ENCODE peak calls at places on chromosome 13, in ten cellular contexts. One of them, this sample, is unnamed.

GRCh38 chr13:78587395-78587794 is 16.0 kb downstream of the POU4F1 start:
- DNase-seq in IMR-90: no peak
- DNase-seq in HCT116: no peak
- DNase-seq in breast epithelium: no peak
- DNase-seq in tibial nerve: no peak
- DNase-seq in stomach: no peak
- DNase-seq in adrenal gland: no peak
- DNase-seq in ovary: no peak
- DNase-seq in transverse colon: no peak
- DNase-seq in H54: no peak
- DNase-seq in this sample: no peak

GRCh38 chr13:24279267-24279666 is 30.1 kb upstream of the C1QTNF9 start:
- DNase-seq in IMR-90: no peak
- DNase-seq in HCT116: no peak
- DNase-seq in breast epithelium: no peak
- DNase-seq in tibial nerve: no peak
- DNase-seq in stomach: peak; percentile 18
- DNase-seq in adrenal gland: peak; percentile 24
- DNase-seq in ovary: no peak
- DNase-seq in transverse colon: no peak
- DNase-seq in H54: no peak
- DNase-seq in this sample: no peak

GRCh38 chr13:48156466-48156865 is 61.6 kb upstream of the MED4 start:
- DNase-seq in IMR-90: no peak
- DNase-seq in HCT116: peak; percentile 13
- DNase-seq in breast epithelium: no peak
- DNase-seq in tibial nerve: no peak
- DNase-seq in stomach: peak; percentile 30
- DNase-seq in adrenal gland: no peak
- DNase-seq in ovary: no peak
- DNase-seq in transverse colon: peak; percentile 51
- DNase-seq in H54: no peak
- DNase-seq in this sample: peak; percentile 12

GRCh38 chr13:75579529-75579928 is 29.9 kb downstream of the UCHL3 start:
- DNase-seq in IMR-90: no peak
- DNase-seq in HCT116: no peak
- DNase-seq in breast epithelium: no peak
- DNase-seq in tibial nerve: no peak
- DNase-seq in stomach: no peak
- DNase-seq in adrenal gland: no peak
- DNase-seq in ovary: no peak
- DNase-seq in transverse colon: no peak
- DNase-seq in H54: no peak
- DNase-seq in this sample: no peak

GRCh38 chr13:39692650-39693438 is 37.4 kb downstream of the COG6 start:
- DNase-seq in IMR-90: peak; percentile 42
- DNase-seq in HCT116: no peak
- DNase-seq in breast epithelium: no peak
- DNase-seq in tibial nerve: no peak
- DNase-seq in stomach: no peak
- DNase-seq in adrenal gland: no peak
- DNase-seq in ovary: no peak
- DNase-seq in transverse colon: no peak
- DNase-seq in H54: no peak
- DNase-seq in this sample: no peak

GRCh38 chr13:74000906-74001305 is 133.3 kb downstream of the KLF12 start:
- DNase-seq in IMR-90: no peak
- DNase-seq in HCT116: no peak
- DNase-seq in breast epithelium: no peak
- DNase-seq in tibial nerve: no peak
- DNase-seq in stomach: no peak
- DNase-seq in adrenal gland: no peak
- DNase-seq in ovary: no peak
- DNase-seq in transverse colon: no peak
- DNase-seq in H54: no peak
- DNase-seq in this sample: no peak

GRCh38 chr13:30639671-30640070 is 22.0 kb downstream of the USPL1 start:
- DNase-seq in IMR-90: peak; percentile 36
- DNase-seq in HCT116: no peak
- DNase-seq in breast epithelium: no peak
- DNase-seq in tibial nerve: no peak
- DNase-seq in stomach: no peak
- DNase-seq in adrenal gland: no peak
- DNase-seq in ovary: no peak
- DNase-seq in transverse colon: no peak
- DNase-seq in H54: no peak
- DNase-seq in this sample: no peak

GRCh38 chr13:73962284-73962683 is 171.9 kb downstream of the KLF12 start:
- DNase-seq in IMR-90: no peak
- DNase-seq in HCT116: no peak
- DNase-seq in breast epithelium: no peak
- DNase-seq in tibial nerve: no peak
- DNase-seq in stomach: no peak
- DNase-seq in adrenal gland: no peak
- DNase-seq in ovary: no peak
- DNase-seq in transverse colon: no peak
- DNase-seq in H54: no peak
- DNase-seq in this sample: no peak

GRCh38 chr13:95129004-95129403 is 172.2 kb downstream of the ABCC4 start:
- DNase-seq in IMR-90: no peak
- DNase-seq in HCT116: no peak
- DNase-seq in breast epithelium: no peak
- DNase-seq in tibial nerve: no peak
- DNase-seq in stomach: no peak
- DNase-seq in adrenal gland: no peak
- DNase-seq in ovary: no peak
- DNase-seq in transverse colon: no peak
- DNase-seq in H54: no peak
- DNase-seq in this sample: no peak

GRCh38 chr13:75316427-75316826 is 165.5 kb downstream of the TBC1D4 start:
- DNase-seq in IMR-90: peak; percentile 34
- DNase-seq in HCT116: no peak
- DNase-seq in breast epithelium: no peak
- DNase-seq in tibial nerve: no peak
- DNase-seq in stomach: no peak
- DNase-seq in adrenal gland: no peak
- DNase-seq in ovary: no peak
- DNase-seq in transverse colon: no peak
- DNase-seq in H54: no peak
- DNase-seq in this sample: no peak

GRCh38 chr13:42334329-42334706 is 62.4 kb downstream of the AKAP11 start:
- DNase-seq in IMR-90: no peak
- DNase-seq in HCT116: no peak
- DNase-seq in breast epithelium: no peak
- DNase-seq in tibial nerve: no peak
- DNase-seq in stomach: no peak
- DNase-seq in adrenal gland: no peak
- DNase-seq in ovary: no peak
- DNase-seq in transverse colon: no peak
- DNase-seq in H54: no peak
- DNase-seq in this sample: no peak

GRCh38 chr13:113973218-113974164 is at the start of gene C13orf46:
- DNase-seq in IMR-90: no peak
- DNase-seq in HCT116: no peak
- DNase-seq in breast epithelium: no peak
- DNase-seq in tibial nerve: no peak
- DNase-seq in stomach: no peak
- DNase-seq in adrenal gland: no peak
- DNase-seq in ovary: no peak
- DNase-seq in transverse colon: no peak
- DNase-seq in H54: no peak
- DNase-seq in this sample: no peak

GRCh38 chr13:23509781-23510543 is 60.2 kb upstream of the TNFRSF19 start:
- DNase-seq in IMR-90: peak; percentile 94
- DNase-seq in HCT116: no peak
- DNase-seq in breast epithelium: no peak
- DNase-seq in tibial nerve: no peak
- DNase-seq in stomach: no peak
- DNase-seq in adrenal gland: no peak
- DNase-seq in ovary: no peak
- DNase-seq in transverse colon: no peak
- DNase-seq in H54: no peak
- DNase-seq in this sample: no peak

GRCh38 chr13:20594276-20594675 is 27.3 kb downstream of the IFT88 start:
- DNase-seq in IMR-90: no peak
- DNase-seq in HCT116: no peak
- DNase-seq in breast epithelium: no peak
- DNase-seq in tibial nerve: no peak
- DNase-seq in stomach: no peak
- DNase-seq in adrenal gland: no peak
- DNase-seq in ovary: no peak
- DNase-seq in transverse colon: no peak
- DNase-seq in H54: no peak
- DNase-seq in this sample: no peak

GRCh38 chr13:29594310-29594709 is 1.2 kb downstream of the SLC7A1 start:
- DNase-seq in IMR-90: peak; percentile 91
- DNase-seq in HCT116: no peak
- DNase-seq in breast epithelium: no peak
- DNase-seq in tibial nerve: peak; percentile 38
- DNase-seq in stomach: peak; percentile 53
- DNase-seq in adrenal gland: peak; percentile 71
- DNase-seq in ovary: no peak
- DNase-seq in transverse colon: peak; percentile 60
- DNase-seq in H54: peak; percentile 36
- DNase-seq in this sample: peak; percentile 76

GRCh38 chr13:41132512-41133152 is at the start of gene KBTBD6:
- DNase-seq in IMR-90: peak; percentile 99
- DNase-seq in HCT116: peak; percentile 96
- DNase-seq in breast epithelium: peak; percentile 94
- DNase-seq in tibial nerve: peak; percentile 91
- DNase-seq in stomach: peak; percentile 95
- DNase-seq in adrenal gland: peak; percentile 98
- DNase-seq in ovary: peak; percentile 93
- DNase-seq in transverse colon: peak; percentile 96
- DNase-seq in H54: peak; percentile 58
- DNase-seq in this sample: peak; percentile 97
- TF ChIP-seq POLR2A in IMR-90: peak; percentile 26
- TF ChIP-seq POLR2A in HCT116: peak; percentile 73
- TF ChIP-seq POLR2A in breast epithelium: peak; percentile 16
- TF ChIP-seq POLR2A in tibial nerve: peak; percentile 41
- TF ChIP-seq POLR2A in stomach: no peak
- TF ChIP-seq POLR2A in adrenal gland: peak; percentile 35
- TF ChIP-seq POLR2A in ovary: peak; percentile 8
- TF ChIP-seq POLR2A in transverse colon: peak; percentile 54
- TF ChIP-seq POLR2A in H54: peak; percentile 71
- TF ChIP-seq POLR2A in this sample: peak; percentile 89

GRCh38 chr13:80074143-80074752 is 266.7 kb downstream of the SPRY2 start:
- DNase-seq in IMR-90: no peak
- DNase-seq in HCT116: no peak
- DNase-seq in breast epithelium: no peak
- DNase-seq in tibial nerve: no peak
- DNase-seq in stomach: no peak
- DNase-seq in adrenal gland: peak; percentile 63
- DNase-seq in ovary: no peak
- DNase-seq in transverse colon: no peak
- DNase-seq in H54: no peak
- DNase-seq in this sample: no peak
- TF ChIP-seq POLR2A in IMR-90: no peak
- TF ChIP-seq POLR2A in HCT116: no peak
- TF ChIP-seq POLR2A in breast epithelium: no peak
- TF ChIP-seq POLR2A in tibial nerve: no peak
- TF ChIP-seq POLR2A in stomach: no peak
- TF ChIP-seq POLR2A in adrenal gland: no peak
- TF ChIP-seq POLR2A in ovary: no peak
- TF ChIP-seq POLR2A in transverse colon: no peak
- TF ChIP-seq POLR2A in H54: no peak
- TF ChIP-seq POLR2A in this sample: no peak

GRCh38 chr13:26253787-26254582 is at the start of gene CDK8:
- DNase-seq in IMR-90: peak; percentile 87
- DNase-seq in HCT116: peak; percentile 83
- DNase-seq in breast epithelium: peak; percentile 72
- DNase-seq in tibial nerve: peak; percentile 83
- DNase-seq in stomach: peak; percentile 88
- DNase-seq in adrenal gland: peak; percentile 92
- DNase-seq in ovary: peak; percentile 91
- DNase-seq in transverse colon: peak; percentile 92
- DNase-seq in H54: peak; percentile 36
- DNase-seq in this sample: peak; percentile 96
- TF ChIP-seq POLR2A in IMR-90: peak; percentile 37
- TF ChIP-seq POLR2A in HCT116: peak; percentile 59
- TF ChIP-seq POLR2A in breast epithelium: no peak
- TF ChIP-seq POLR2A in tibial nerve: no peak
- TF ChIP-seq POLR2A in stomach: no peak
- TF ChIP-seq POLR2A in adrenal gland: peak; percentile 31
- TF ChIP-seq POLR2A in ovary: no peak
- TF ChIP-seq POLR2A in transverse colon: peak; percentile 84
- TF ChIP-seq POLR2A in H54: peak; percentile 82
- TF ChIP-seq POLR2A in this sample: peak; percentile 88

DNA sequence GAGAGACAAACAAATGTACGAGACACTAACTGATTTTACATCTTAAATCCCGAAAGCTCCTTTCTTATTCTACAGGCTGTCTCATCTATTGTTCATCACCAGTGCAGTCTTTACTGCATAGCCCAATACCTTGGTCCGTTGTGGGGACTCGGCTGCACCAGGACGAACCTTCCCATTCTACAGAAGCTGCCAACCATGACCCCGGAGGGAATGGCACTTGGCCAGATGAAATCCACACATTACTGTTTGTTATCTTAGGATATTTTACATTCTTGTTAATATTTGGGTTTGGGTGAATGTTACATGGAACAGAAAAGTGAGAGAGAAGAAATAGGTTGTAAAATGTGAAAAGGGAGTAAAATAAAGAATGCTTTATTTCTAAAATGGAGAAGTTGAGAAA is 195.1 kb downstream of the RFC3 start:
- DNase-seq in IMR-90: no peak
- DNase-seq in HCT116: no peak
- DNase-seq in breast epithelium: no peak
- DNase-seq in tibial nerve: no peak
- DNase-seq in stomach: no peak
- DNase-seq in adrenal gland: no peak
- DNase-seq in ovary: no peak
- DNase-seq in transverse colon: no peak
- DNase-seq in H54: no peak
- DNase-seq in this sample: no peak
- TF ChIP-seq POLR2A in IMR-90: no peak
- TF ChIP-seq POLR2A in HCT116: no peak
- TF ChIP-seq POLR2A in breast epithelium: no peak
- TF ChIP-seq POLR2A in tibial nerve: no peak
- TF ChIP-seq POLR2A in stomach: no peak
- TF ChIP-seq POLR2A in adrenal gland: no peak
- TF ChIP-seq POLR2A in ovary: no peak
- TF ChIP-seq POLR2A in transverse colon: no peak
- TF ChIP-seq POLR2A in H54: no peak
- TF ChIP-seq POLR2A in this sample: no peak